ENCODE peak calls at places on chromosome 22, in seven cellular contexts. U is suprapubic skin, D is adrenal gland, Q is HepG2, W is stomach, E is H1, B is HCT116. J is an unnamed sample.

GRCh38 chr22:30754971-30755759 is 60.5 kb downstream of the OSBP2 start:
- DNase-seq in U (no peak), D (peak; percentile 75), Q (peak; percentile 54), W (peak; percentile 62), E (peak; percentile 54), B (peak; percentile 66), J (no peak)

GRCh38 chr22:46484861-46485595 is 52.4 kb downstream of the CELSR1 start:
- DNase-seq in U (no peak), D (no peak), Q (no peak), W (no peak), E (no peak), B (no peak), J (no peak)

GRCh38 chr22:44665115-44665514 is 36.9 kb upstream of the PRR5 start:
- DNase-seq in U (no peak), D (no peak), Q (no peak), W (no peak), E (no peak), B (no peak), J (no peak)

GRCh38 chr22:27720860-27721259 is 80.7 kb downstream of the MN1 start:
- DNase-seq in U (no peak), D (no peak), Q (no peak), W (no peak), E (no peak), B (no peak), J (peak; percentile 29)

GRCh38 chr22:24500251-24500820 is 5.2 kb downstream of the UPB1 start:
- DNase-seq in U (no peak), D (no peak), Q (peak; percentile 66), W (no peak), E (no peak), B (no peak), J (peak; percentile 56)

GRCh38 chr22:46661221-46661851 is 41.1 kb downstream of the GRAMD4 start:
- DNase-seq in U (no peak), D (peak; percentile 79), Q (no peak), W (no peak), E (no peak), B (peak; percentile 62), J (no peak)

GRCh38 chr22:44805663-44806062 is 53.3 kb downstream of the ARHGAP8 start:
- DNase-seq in U (no peak), D (no peak), Q (no peak), W (no peak), E (no peak), B (no peak), J (no peak)

GRCh38 chr22:32801436-32802290 is at the start of gene TIMP3:
- DNase-seq in U (peak; percentile 92), D (peak; percentile 83), Q (no peak), W (peak; percentile 63), E (peak; percentile 57), B (no peak), J (peak; percentile 86)

GRCh38 chr22:26949193-26949592 is 291.8 kb downstream of the MIAT start:
- DNase-seq in U (no peak), D (peak; percentile 32), Q (no peak), W (no peak), E (no peak), B (no peak), J (no peak)

GRCh38 chr22:25366876-25367466 is 147.5 kb downstream of the CRYBB2 start:
- DNase-seq in U (no peak), D (no peak), Q (no peak), W (no peak), E (no peak), B (no peak), J (no peak)

GRCh38 chr22:41478891-41479521 is 10.1 kb downstream of the ACO2 start:
- DNase-seq in U (no peak), D (peak; percentile 81), Q (no peak), W (no peak), E (no peak), B (no peak), J (no peak)

GRCh38 chr22:39765029-39765428 is 128.5 kb downstream of the ENTHD1 start:
- DNase-seq in U (no peak), D (no peak), Q (no peak), W (no peak), E (no peak), B (no peak), J (no peak)

GRCh38 chr22:30266445-30267381 is at the start of gene OSM:
- DNase-seq in U (peak; percentile 90), D (peak; percentile 67), Q (no peak), W (peak; percentile 70), E (no peak), B (no peak), J (peak; percentile 97)

GRCh38 chr22:40855104-40855959 is 1.1 kb downstream of the ST13 start:
- DNase-seq in U (no peak), D (no peak), Q (no peak), W (no peak), E (no peak), B (no peak), J (no peak)

GRCh38 chr22:27075028-27075678 is 417.8 kb downstream of the MIAT start:
- DNase-seq in U (no peak), D (no peak), Q (no peak), W (no peak), E (no peak), B (no peak), J (no peak)

GRCh38 chr22:46229701-46230100 is 20.4 kb downstream of the CDPF1 start:
- DNase-seq in U (no peak), D (no peak), Q (no peak), W (no peak), E (no peak), B (no peak), J (no peak)

GRCh38 chr22:23402275-23403151 is 177.6 kb downstream of the IGLL1 start:
- DNase-seq in U (peak; percentile 78), D (peak; percentile 49), Q (peak; percentile 67), W (peak; percentile 75), E (peak; percentile 53), B (peak; percentile 66), J (peak; percentile 88)
- TF ChIP-seq CTCF in U (peak; percentile 9), D (peak; percentile 21), Q (peak; percentile 75), W (peak; percentile 43), E (peak; percentile 95), B (peak; percentile 59), J (peak; percentile 65)

GRCh38 chr22:19713228-19713627 is 1.1 kb upstream of the SEPTIN5 start:
- DNase-seq in U (no peak), D (no peak), Q (no peak), W (no peak), E (no peak), B (no peak), J (peak; percentile 52)
- TF ChIP-seq POLR2A in U (no peak), D (no peak), Q (no peak), W (no peak), E (no peak), B (no peak), J (no peak)

GRCh38 chr22:37032134-37032534 is 12.6 kb downstream of the MPST start:
- DNase-seq in U (no peak), D (no peak), Q (no peak), W (no peak), E (no peak), B (no peak), J (no peak)
- H3K4me1 ChIP-seq in U (peaks cover 16% of the 10 kb centered on the region), D (peaks cover 3% of the 10 kb centered on the region), Q (peaks cover 89% of the 10 kb centered on the region), W (peaks cover 24% of the 10 kb centered on the region), E (peaks cover 11% of the 10 kb centered on the region), B (peaks cover 4% of the 10 kb centered on the region), J (no peaks in the 10 kb centered on the region)

GRCh38 chr22:43514476-43515157 is 102.8 kb downstream of the MPPED1 start:
- DNase-seq in U (no peak), D (no peak), Q (no peak), W (no peak), E (no peak), B (no peak), J (no peak)

GRCh38 chr22:43516996-43517635 is 105.3 kb downstream of the MPPED1 start:
- DNase-seq in U (no peak), D (no peak), Q (no peak), W (no peak), E (no peak), B (no peak), J (peak; percentile 62)

GRCh38 chr22:43515411-43515810 is 103.6 kb downstream of the MPPED1 start:
- DNase-seq in U (no peak), D (no peak), Q (no peak), W (no peak), E (no peak), B (no peak), J (no peak)

GRCh38 chr22:43516386-43516785 is 104.6 kb downstream of the MPPED1 start:
- DNase-seq in U (no peak), D (no peak), Q (no peak), W (no peak), E (no peak), B (no peak), J (no peak)

DNA sequence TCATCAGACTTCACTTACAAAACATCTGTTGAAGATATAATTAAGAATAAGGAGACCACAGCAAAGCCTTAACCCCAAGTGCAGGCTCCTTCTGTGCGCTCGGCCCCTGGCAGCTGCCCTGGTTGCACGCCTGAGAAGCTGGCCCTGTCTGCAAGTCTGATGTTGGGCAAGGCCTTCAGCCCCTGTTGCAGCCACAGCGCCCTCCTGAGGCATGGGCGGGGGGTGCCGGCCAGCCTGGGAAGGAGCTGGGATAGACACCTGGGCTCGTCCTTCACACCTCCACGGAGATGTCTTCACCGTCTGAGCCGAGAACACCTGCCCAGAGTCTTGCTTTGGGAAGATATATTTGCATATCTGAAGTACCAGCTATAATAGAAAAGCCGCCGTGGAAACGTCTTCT is 104.1 kb downstream of the MPPED1 start:
- DNase-seq in U (no peak), D (no peak), Q (no peak), W (no peak), E (no peak), B (no peak), J (no peak)
- TF ChIP-seq CTCF in U (no peak), D (no peak), Q (no peak), W (no peak), E (peak; percentile 80), B (peak; percentile 49), J (no peak)

GRCh38 chr22:42688241-42688913 is 32.3 kb downstream of the A4GALT start:
- DNase-seq in U (peak; percentile 94), D (peak; percentile 91), Q (peak; percentile 57), W (peak; percentile 85), E (no peak), B (no peak), J (no peak)
- TF ChIP-seq POLR2A in U (no peak), D (no peak), Q (no peak), W (no peak), E (no peak), B (no peak), J (no peak)

DNA sequence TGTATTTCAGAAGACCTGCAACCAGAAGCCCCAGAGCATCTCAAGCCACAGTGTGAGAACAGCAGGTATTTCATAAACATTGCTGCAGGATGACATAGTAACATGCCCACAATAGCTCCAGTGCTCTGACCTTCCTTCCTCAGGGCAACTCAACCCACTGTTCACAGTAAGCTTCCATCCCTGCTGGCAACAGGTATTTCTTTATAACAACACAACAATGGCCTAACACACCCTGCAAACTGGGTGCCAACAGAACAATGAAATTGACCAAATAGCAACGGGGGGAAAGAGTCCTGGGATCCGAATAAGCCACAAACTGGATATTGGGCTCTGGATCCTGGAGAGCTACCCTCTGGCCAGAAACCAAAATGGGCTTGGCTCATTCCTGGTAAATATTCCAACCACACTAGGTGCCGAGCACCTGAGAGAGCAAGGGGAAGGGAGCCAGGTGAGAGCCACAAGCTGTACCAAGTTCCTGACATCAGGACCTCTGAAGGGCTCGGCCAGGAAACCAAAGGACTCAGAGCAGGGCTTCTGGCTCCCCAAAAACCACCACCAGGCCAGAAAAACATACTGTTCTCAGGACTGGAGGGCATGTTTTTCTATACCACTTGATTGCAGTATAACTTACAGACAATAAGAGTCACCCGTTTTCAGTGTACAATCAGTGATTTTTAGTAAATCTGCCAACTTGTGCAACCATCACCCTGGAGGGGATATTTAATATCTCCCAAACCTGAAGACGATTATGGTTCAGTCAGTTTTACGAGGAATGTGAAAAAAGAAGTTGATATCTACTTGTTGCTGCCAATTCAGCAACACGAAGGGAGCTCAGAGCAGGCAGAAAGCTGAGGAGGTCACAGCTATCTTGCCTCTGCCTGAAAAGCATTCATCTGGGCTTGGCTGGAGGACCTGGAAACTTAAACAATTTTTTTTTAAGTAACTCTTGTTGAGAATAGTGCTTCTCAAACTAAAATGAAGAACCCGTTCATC is 99.3 kb downstream of the MICAL3 start:
- DNase-seq in U (peak; percentile 45), D (no peak), Q (no peak), W (peak; percentile 60), E (no peak), B (no peak), J (no peak)
- H3K4me1 ChIP-seq in U (peaks cover 47% of the 10 kb centered on the region), D (peaks cover 42% of the 10 kb centered on the region), Q (peaks cover 56% of the 10 kb centered on the region), W (peaks cover 58% of the 10 kb centered on the region), E (peaks cover 22% of the 10 kb centered on the region), B (peaks cover 22% of the 10 kb centered on the region), J (peaks cover 57% of the 10 kb centered on the region)